ENCODE peak calls at places on chromosomes 5 and 9, in five cellular contexts. I, O, R, D and C are unnamed samples.

GRCh38 chr9:104831681-104832080 is 67.8 kb downstream of the NIPSNAP3B start:
- DNase-seq in I (no peak), O (no peak), R (no peak), D (no peak), C (no peak)

GRCh38 chr9:26066237-26066636 is 388.0 kb upstream of the TUSC1 start:
- DNase-seq in I (no peak), O (no peak), R (no peak), D (no peak), C (no peak)

GRCh38 chr9:26973989-26974388 is 17.8 kb downstream of the IFT74 start:
- DNase-seq in I (no peak), O (no peak), R (no peak), D (no peak), C (no peak)

GRCh38 chr5:123819818-123820217 is 307.8 kb downstream of the CSNK1G3 start:
- DNase-seq in I (peak), O (no peak), R (no peak), D (no peak), C (no peak)

GRCh38 chr9:13485068-13485596 is 205.6 kb upstream of the MPDZ start:
- DNase-seq in I (no peak), O (no peak), R (no peak), D (no peak), C (no peak)

GRCh38 chr9:21239917-21240316 is at the start of gene IFNA14:
- DNase-seq in I (no peak), O (no peak), R (no peak), D (no peak), C (no peak)

GRCh38 chr9:101514056-101514455 is 19.6 kb upstream of the RNF20 start:
- DNase-seq in I (no peak), O (no peak), R (no peak), D (no peak), C (no peak)

GRCh38 chr9:97132865-97133264 is 93.9 kb upstream of the CTSV start:
- DNase-seq in I (no peak), O (no peak), R (no peak), D (no peak), C (no peak)

GRCh38 chr5:88542786-88543185 is 274.1 kb upstream of the TMEM161B start:
- DNase-seq in I (no peak), O (no peak), R (no peak), D (no peak), C (no peak)

GRCh38 chr9:95264954-95265615 is 52.4 kb downstream of the FANCC start:
- DNase-seq in I (no peak), O (no peak), R (peak), D (no peak), C (no peak)

GRCh38 chr9:101453776-101454570 is 18.4 kb upstream of the ALDOB start:
- DNase-seq in I (no peak), O (no peak), R (no peak), D (no peak), C (no peak)

GRCh38 chr9:110048976-110049698 is 158.8 kb downstream of the C9orf152 start:
- DNase-seq in I (no peak), O (no peak), R (no peak), D (peak), C (peak)

GRCh38 chr5:124156408-124157027 is 589.9 kb downstream of the ZNF608 start:
- DNase-seq in I (no peak), O (no peak), R (no peak), D (no peak), C (no peak)

GRCh38 chr5:7886849-7887460 is 18.0 kb downstream of the MTRR start:
- DNase-seq in I (peak), O (no peak), R (peak), D (peak), C (no peak)

GRCh38 chr5:82793808-82794419 is 283.3 kb downstream of the TMEM167A start:
- DNase-seq in I (peak), O (no peak), R (peak), D (peak), C (peak)

DNA sequence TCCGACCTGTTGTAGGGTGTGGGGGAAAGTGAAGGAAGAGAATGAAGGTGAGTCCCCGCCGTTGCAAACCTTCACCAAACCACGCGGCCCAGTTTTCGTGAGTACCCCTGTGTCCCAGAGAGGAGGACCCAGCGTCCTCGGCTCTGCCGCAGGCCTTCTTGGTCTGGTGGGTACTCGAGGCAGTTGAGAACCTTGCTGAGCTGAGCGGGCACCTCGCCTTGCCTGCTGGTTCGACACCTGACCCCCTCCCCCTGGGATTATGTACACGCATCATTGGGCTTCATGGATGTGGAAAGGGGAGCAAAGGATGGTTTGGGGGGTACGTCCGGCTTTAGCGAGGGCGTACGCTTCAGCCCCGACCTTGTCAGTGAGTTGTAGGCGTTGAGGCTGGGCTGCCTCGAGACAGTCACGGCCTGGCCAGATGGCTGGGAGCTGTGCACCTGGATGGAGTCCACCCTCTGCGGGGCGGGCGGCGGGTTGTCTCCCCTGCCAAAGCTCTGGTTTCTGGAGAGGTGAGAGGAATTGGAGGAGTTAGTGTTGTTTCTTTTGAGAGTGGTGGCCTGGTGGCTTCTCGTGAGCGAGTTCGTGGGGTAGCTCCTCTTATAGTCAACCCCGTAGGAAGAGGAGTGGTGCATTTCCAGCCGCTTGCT is 128.1 kb downstream of the SEMA6A start:
- DNase-seq in I (no peak), O (no peak), R (no peak), D (no peak), C (no peak)
- TF ChIP-seq FOXM1 in I (no peak), O (no peak), R (no peak), D (no peak), C (no peak)

DNA sequence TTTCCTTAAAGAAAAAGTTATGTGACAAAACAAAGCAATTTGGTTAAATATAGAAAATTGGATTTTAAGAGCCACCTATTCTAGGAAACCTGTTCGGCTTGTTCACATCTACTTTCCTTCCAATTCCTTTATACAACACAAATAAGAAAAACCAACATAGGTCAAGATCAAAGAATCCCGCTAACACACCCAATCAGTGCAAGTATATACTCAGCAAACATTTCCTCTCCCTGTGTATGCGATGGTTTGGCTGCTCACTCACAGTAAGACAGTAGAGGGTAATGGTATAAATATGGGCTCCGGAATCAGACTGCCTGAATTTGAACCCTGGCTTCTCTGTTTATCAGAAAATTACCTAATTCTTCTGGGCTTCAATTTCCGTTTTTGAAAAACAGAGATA is 757.5 kb upstream of the ZNF608 start:
- DNase-seq in I (no peak), O (no peak), R (no peak), D (no peak), C (no peak)
- TF ChIP-seq FOXM1 in I (no peak), O (no peak), R (no peak), D (no peak), C (no peak)

GRCh38 chr5:143506881-143507552 is 103.5 kb upstream of the NR3C1 start:
- DNase-seq in I (peak), O (no peak), R (no peak), D (no peak), C (no peak)
- TF ChIP-seq FOXM1 in I (no peak), O (no peak), R (no peak), D (peak), C (no peak)

GRCh38 chr9:11312976-11313375 is 700.2 kb upstream of the PTPRD start:
- DNase-seq in I (no peak), O (no peak), R (no peak), D (no peak), C (no peak)
- TF ChIP-seq FOXM1 in I (no peak), O (no peak), R (no peak), D (no peak), C (no peak)

GRCh38 chr5:71860048-71860447 is 141.0 kb downstream of the CARTPT start:
- DNase-seq in I (no peak), O (no peak), R (no peak), D (no peak), C (no peak)
- TF ChIP-seq FOXM1 in I (no peak), O (no peak), R (no peak), D (no peak), C (no peak)

GRCh38 chr5:136809382-136809781 is 444.0 kb upstream of the TRPC7 start:
- DNase-seq in I (no peak), O (peak), R (no peak), D (no peak), C (no peak)

GRCh38 chr5:136811551-136811950 is 446.2 kb upstream of the TRPC7 start:
- DNase-seq in I (no peak), O (no peak), R (no peak), D (no peak), C (no peak)

GRCh38 chr5:136811086-136811485 is 445.7 kb upstream of the TRPC7 start:
- DNase-seq in I (no peak), O (no peak), R (no peak), D (no peak), C (no peak)

GRCh38 chr5:136808756-136809155 is 443.4 kb upstream of the TRPC7 start:
- DNase-seq in I (no peak), O (no peak), R (no peak), D (no peak), C (no peak)

DNA sequence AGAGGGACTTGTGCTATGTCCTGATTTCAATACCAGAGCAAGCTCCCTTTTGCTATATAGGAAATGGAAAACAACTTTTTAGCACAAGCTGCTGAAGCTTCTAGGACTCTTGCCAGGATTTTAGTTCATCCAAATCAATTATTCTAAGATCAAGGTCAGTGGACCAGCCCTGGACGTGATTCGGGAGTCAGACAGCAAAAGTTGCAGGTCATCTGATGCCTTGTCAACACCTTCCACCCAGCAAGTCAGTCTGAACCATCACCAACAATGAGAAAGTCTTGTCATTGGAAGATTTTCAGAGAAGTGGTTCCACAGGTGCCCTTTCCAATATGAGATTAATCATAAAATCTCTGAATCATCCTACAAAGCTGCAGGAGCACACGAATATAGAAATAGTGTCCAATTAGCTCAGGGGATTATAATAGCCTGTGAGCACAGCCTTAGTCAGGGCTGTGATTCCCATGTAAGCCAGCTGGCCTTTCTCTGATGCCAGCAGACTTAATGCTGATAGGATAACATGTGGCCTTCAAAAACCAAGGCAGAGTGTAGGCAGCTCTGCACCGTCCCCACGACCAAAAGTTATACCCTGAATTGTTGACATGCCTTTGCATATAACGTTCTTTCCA is 445.0 kb upstream of the TRPC7 start:
- DNase-seq in I (no peak), O (no peak), R (no peak), D (no peak), C (no peak)
- TF ChIP-seq FOXM1 in I (no peak), O (no peak), R (no peak), D (no peak), C (no peak)

GRCh38 chr5:155434681-155435080 is 421.1 kb downstream of the KIF4B start:
- DNase-seq in I (no peak), O (no peak), R (no peak), D (no peak), C (no peak)
- TF ChIP-seq FOXM1 in I (no peak), O (no peak), R (no peak), D (no peak), C (no peak)

GRCh38 chr5:117594165-117594564 is 1019.5 kb upstream of the SEMA6A start:
- DNase-seq in I (no peak), O (no peak), R (no peak), D (no peak), C (no peak)

GRCh38 chr5:117587111-117587510 is 1012.5 kb upstream of the SEMA6A start:
- DNase-seq in I (no peak), O (no peak), R (no peak), D (no peak), C (no peak)

GRCh38 chr5:117590944-117591343 is 1016.3 kb upstream of the SEMA6A start:
- DNase-seq in I (peak), O (no peak), R (no peak), D (peak), C (peak)

GRCh38 chr5:117588611-117589010 is 1014.0 kb upstream of the SEMA6A start:
- DNase-seq in I (no peak), O (no peak), R (no peak), D (no peak), C (no peak)
- TF ChIP-seq FOXM1 in I (no peak), O (no peak), R (no peak), D (no peak), C (no peak)